ENCODE peak calls at places on chromosomes 13 and 19, in seven cellular contexts. One of them, this sample, is unnamed.

GRCh38 chr19:55242517-55242916 is 14.0 kb upstream of the TMEM86B start:
- DNase-seq in SK-N-SH: no peak
- DNase-seq in K562: no peak
- DNase-seq in H1: no peak
- DNase-seq in GM12892: no peak
- DNase-seq in HepG2: no peak
- DNase-seq in GM12878: no peak
- DNase-seq in this sample: no peak

GRCh38 chr13:88005188-88005587 is 334.0 kb downstream of the SLITRK5 start:
- DNase-seq in SK-N-SH: no peak
- DNase-seq in K562: no peak
- DNase-seq in H1: no peak
- DNase-seq in GM12892: no peak
- DNase-seq in HepG2: no peak
- DNase-seq in GM12878: no peak
- DNase-seq in this sample: no peak

GRCh38 chr13:88042489-88042888 is 371.3 kb downstream of the SLITRK5 start:
- DNase-seq in SK-N-SH: no peak
- DNase-seq in K562: no peak
- DNase-seq in H1: no peak
- DNase-seq in GM12892: no peak
- DNase-seq in HepG2: no peak
- DNase-seq in GM12878: no peak
- DNase-seq in this sample: no peak

GRCh38 chr19:39372941-39373340 is 18.0 kb downstream of the PAF1 start:
- DNase-seq in SK-N-SH: no peak
- DNase-seq in K562: no peak
- DNase-seq in H1: no peak
- DNase-seq in GM12892: no peak
- DNase-seq in HepG2: no peak
- DNase-seq in GM12878: no peak
- DNase-seq in this sample: no peak

GRCh38 chr13:113748101-113748861 is 10.7 kb upstream of the TMEM255B start:
- DNase-seq in SK-N-SH: no peak
- DNase-seq in K562: peak; percentile 45
- DNase-seq in H1: no peak
- DNase-seq in GM12892: no peak
- DNase-seq in HepG2: peak; percentile 57
- DNase-seq in GM12878: no peak
- DNase-seq in this sample: no peak

GRCh38 chr13:101869553-101869952 is 417.1 kb downstream of the ITGBL1 start:
- DNase-seq in SK-N-SH: no peak
- DNase-seq in K562: no peak
- DNase-seq in H1: no peak
- DNase-seq in GM12892: no peak
- DNase-seq in HepG2: no peak
- DNase-seq in GM12878: no peak
- DNase-seq in this sample: no peak

GRCh38 chr13:105121221-105121620 is 1414.2 kb downstream of the EFNB2 start:
- DNase-seq in SK-N-SH: no peak
- DNase-seq in K562: no peak
- DNase-seq in H1: no peak
- DNase-seq in GM12892: no peak
- DNase-seq in HepG2: no peak
- DNase-seq in GM12878: no peak
- DNase-seq in this sample: no peak

GRCh38 chr13:60754211-60754610 is 357.2 kb downstream of the TDRD3 start:
- DNase-seq in SK-N-SH: no peak
- DNase-seq in K562: no peak
- DNase-seq in H1: no peak
- DNase-seq in GM12892: no peak
- DNase-seq in HepG2: no peak
- DNase-seq in GM12878: no peak
- DNase-seq in this sample: no peak

GRCh38 chr19:51564791-51565190 is 6.3 kb upstream of the ZNF175 start:
- DNase-seq in SK-N-SH: no peak
- DNase-seq in K562: peak; percentile 27
- DNase-seq in H1: no peak
- DNase-seq in GM12892: no peak
- DNase-seq in HepG2: no peak
- DNase-seq in GM12878: no peak
- DNase-seq in this sample: no peak

GRCh38 chr19:13334801-13335481 is 171.3 kb downstream of the CACNA1A start:
- DNase-seq in SK-N-SH: no peak
- DNase-seq in K562: no peak
- DNase-seq in H1: no peak
- DNase-seq in GM12892: no peak
- DNase-seq in HepG2: no peak
- DNase-seq in GM12878: no peak
- DNase-seq in this sample: no peak

GRCh38 chr13:42758515-42758914 is 22.9 kb upstream of the FAM216B start:
- DNase-seq in SK-N-SH: no peak
- DNase-seq in K562: no peak
- DNase-seq in H1: no peak
- DNase-seq in GM12892: no peak
- DNase-seq in HepG2: peak; percentile 39
- DNase-seq in GM12878: no peak
- DNase-seq in this sample: no peak

GRCh38 chr13:25948910-25949309 is 102.9 kb downstream of the SHISA2 start:
- DNase-seq in SK-N-SH: no peak
- DNase-seq in K562: no peak
- DNase-seq in H1: no peak
- DNase-seq in GM12892: no peak
- DNase-seq in HepG2: no peak
- DNase-seq in GM12878: no peak
- DNase-seq in this sample: no peak

GRCh38 chr19:1655131-1655981 is 2.9 kb upstream of the TCF3 start:
- DNase-seq in SK-N-SH: no peak
- DNase-seq in K562: peak; percentile 51
- DNase-seq in H1: peak; percentile 45
- DNase-seq in GM12892: no peak
- DNase-seq in HepG2: no peak
- DNase-seq in GM12878: no peak
- DNase-seq in this sample: no peak

GRCh38 chr13:91162180-91162579 is 185.3 kb upstream of the MIR17HG start:
- DNase-seq in SK-N-SH: no peak
- DNase-seq in K562: no peak
- DNase-seq in H1: no peak
- DNase-seq in GM12892: no peak
- DNase-seq in HepG2: no peak
- DNase-seq in GM12878: no peak
- DNase-seq in this sample: no peak

GRCh38 chr19:17078920-17079709 is 3.5 kb downstream of the MYO9B start:
- DNase-seq in SK-N-SH: no peak
- DNase-seq in K562: no peak
- DNase-seq in H1: no peak
- DNase-seq in GM12892: no peak
- DNase-seq in HepG2: no peak
- DNase-seq in GM12878: no peak
- DNase-seq in this sample: no peak

GRCh38 chr19:16825312-16826168 is 3.7 kb upstream of the SIN3B start:
- DNase-seq in SK-N-SH: peak; percentile 33
- DNase-seq in K562: no peak
- DNase-seq in H1: peak; percentile 54
- DNase-seq in GM12892: no peak
- DNase-seq in HepG2: no peak
- DNase-seq in GM12878: no peak
- DNase-seq in this sample: no peak

GRCh38 chr13:27797228-27797624 is 4.9 kb downstream of the GSX1 start:
- DNase-seq in SK-N-SH: no peak
- DNase-seq in K562: no peak
- DNase-seq in H1: peak; percentile 80
- DNase-seq in GM12892: no peak
- DNase-seq in HepG2: no peak
- DNase-seq in GM12878: no peak
- DNase-seq in this sample: no peak

DNA sequence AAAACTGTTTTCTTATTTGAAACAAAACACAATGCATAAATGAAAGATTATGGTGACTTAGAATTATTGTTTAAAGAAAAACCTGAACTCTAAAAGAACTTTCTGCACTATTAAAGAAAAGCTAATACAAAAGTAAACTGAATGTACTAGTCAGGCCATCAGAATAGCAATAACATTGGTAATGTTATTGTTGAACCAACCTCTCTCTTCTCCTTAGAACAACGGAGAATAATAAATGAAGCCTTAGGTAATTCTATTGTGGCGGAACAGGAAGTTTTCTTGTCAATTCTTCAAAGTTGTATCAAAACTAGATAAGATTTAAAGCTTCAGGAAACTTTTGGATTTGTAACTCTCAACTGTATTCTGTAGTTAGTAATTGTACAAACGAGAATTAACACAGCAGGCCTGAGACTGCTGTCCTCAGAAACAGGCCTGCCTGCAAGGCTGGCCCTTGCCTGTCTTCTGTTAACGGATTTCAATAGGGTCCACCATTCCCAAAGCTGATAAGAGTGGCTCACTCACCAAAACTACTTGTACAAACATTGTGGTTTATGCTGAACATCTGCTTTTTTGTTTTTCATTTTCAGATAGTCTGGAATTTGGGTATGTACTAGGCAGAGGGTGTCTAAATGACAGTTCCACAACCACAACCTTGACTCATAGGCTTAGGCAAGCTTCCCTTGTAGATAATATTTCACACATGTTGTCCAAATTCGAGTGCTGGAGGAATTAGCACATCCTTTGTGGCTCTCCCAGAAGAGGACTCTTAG is 825.8 kb downstream of the GPC5 start:
- DNase-seq in SK-N-SH: no peak
- DNase-seq in K562: no peak
- DNase-seq in H1: no peak
- DNase-seq in GM12892: no peak
- DNase-seq in HepG2: no peak
- DNase-seq in GM12878: no peak
- DNase-seq in this sample: no peak
- TF ChIP-seq POLR2AphosphoS5 in SK-N-SH: peak; percentile 24
- TF ChIP-seq POLR2AphosphoS5 in K562: no peak
- TF ChIP-seq POLR2AphosphoS5 in H1: no peak
- TF ChIP-seq POLR2AphosphoS5 in GM12892: no peak
- TF ChIP-seq POLR2AphosphoS5 in HepG2: no peak
- TF ChIP-seq POLR2AphosphoS5 in GM12878: no peak
- TF ChIP-seq POLR2AphosphoS5 in this sample: no peak

DNA sequence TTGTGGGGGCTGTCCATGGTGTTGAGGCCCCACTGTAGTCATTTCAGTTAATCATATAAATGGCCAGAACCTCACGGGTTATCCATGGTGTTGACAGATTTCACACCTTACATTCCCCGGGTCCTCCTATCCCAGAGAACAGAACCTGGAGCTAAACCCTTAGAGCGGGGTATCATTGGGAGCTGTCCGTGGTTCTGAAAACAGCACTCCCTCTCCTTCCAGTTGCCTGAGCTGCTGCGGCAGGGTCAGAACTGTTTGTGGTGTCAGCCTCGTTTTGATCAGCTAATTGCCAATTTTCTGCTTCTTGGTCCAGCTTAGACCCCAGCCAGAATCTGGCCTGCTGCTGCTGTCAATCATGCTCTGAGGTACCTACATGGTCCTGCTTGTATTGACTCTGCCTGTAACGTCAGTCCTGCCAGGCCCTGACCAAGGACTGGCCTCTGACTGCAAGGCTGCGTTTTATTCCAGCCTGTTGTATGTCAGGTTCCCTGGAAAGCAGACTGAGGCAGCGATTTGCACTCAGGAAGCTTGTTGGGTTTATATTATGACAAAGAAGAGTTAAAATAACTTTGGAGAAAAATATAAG is 55.8 kb upstream of the KCTD15 start:
- DNase-seq in SK-N-SH: no peak
- DNase-seq in K562: peak; percentile 70
- DNase-seq in H1: peak; percentile 84
- DNase-seq in GM12892: no peak
- DNase-seq in HepG2: peak; percentile 31
- DNase-seq in GM12878: no peak
- DNase-seq in this sample: no peak
- TF ChIP-seq TAF1 in SK-N-SH: no peak
- TF ChIP-seq TAF1 in K562: no peak
- TF ChIP-seq TAF1 in H1: no peak
- TF ChIP-seq TAF1 in GM12892: no peak
- TF ChIP-seq TAF1 in HepG2: no peak
- TF ChIP-seq TAF1 in GM12878: no peak
- TF ChIP-seq TAF1 in this sample: no peak

GRCh38 chr19:54192972-54193371 is 1.9 kb downstream of the TSEN34 start:
- DNase-seq in SK-N-SH: no peak
- DNase-seq in K562: peak; percentile 8
- DNase-seq in H1: no peak
- DNase-seq in GM12892: no peak
- DNase-seq in HepG2: no peak
- DNase-seq in GM12878: no peak
- DNase-seq in this sample: no peak
- TF ChIP-seq POLR2AphosphoS5 in SK-N-SH: no peak
- TF ChIP-seq POLR2AphosphoS5 in K562: no peak
- TF ChIP-seq POLR2AphosphoS5 in H1: no peak
- TF ChIP-seq POLR2AphosphoS5 in GM12892: no peak
- TF ChIP-seq POLR2AphosphoS5 in HepG2: no peak
- TF ChIP-seq POLR2AphosphoS5 in GM12878: no peak
- TF ChIP-seq POLR2AphosphoS5 in this sample: no peak

GRCh38 chr13:41229356-41229755 is 34.0 kb downstream of the MTRF1 start:
- DNase-seq in SK-N-SH: no peak
- DNase-seq in K562: no peak
- DNase-seq in H1: no peak
- DNase-seq in GM12892: no peak
- DNase-seq in HepG2: no peak
- DNase-seq in GM12878: no peak
- DNase-seq in this sample: no peak

GRCh38 chr13:41222259-41222852 is 28.0 kb upstream of the KBTBD7 start:
- DNase-seq in SK-N-SH: peak; percentile 62
- DNase-seq in K562: peak; percentile 55
- DNase-seq in H1: peak; percentile 62
- DNase-seq in GM12892: peak; percentile 27
- DNase-seq in HepG2: peak; percentile 50
- DNase-seq in GM12878: peak; percentile 34
- DNase-seq in this sample: peak; percentile 32

DNA sequence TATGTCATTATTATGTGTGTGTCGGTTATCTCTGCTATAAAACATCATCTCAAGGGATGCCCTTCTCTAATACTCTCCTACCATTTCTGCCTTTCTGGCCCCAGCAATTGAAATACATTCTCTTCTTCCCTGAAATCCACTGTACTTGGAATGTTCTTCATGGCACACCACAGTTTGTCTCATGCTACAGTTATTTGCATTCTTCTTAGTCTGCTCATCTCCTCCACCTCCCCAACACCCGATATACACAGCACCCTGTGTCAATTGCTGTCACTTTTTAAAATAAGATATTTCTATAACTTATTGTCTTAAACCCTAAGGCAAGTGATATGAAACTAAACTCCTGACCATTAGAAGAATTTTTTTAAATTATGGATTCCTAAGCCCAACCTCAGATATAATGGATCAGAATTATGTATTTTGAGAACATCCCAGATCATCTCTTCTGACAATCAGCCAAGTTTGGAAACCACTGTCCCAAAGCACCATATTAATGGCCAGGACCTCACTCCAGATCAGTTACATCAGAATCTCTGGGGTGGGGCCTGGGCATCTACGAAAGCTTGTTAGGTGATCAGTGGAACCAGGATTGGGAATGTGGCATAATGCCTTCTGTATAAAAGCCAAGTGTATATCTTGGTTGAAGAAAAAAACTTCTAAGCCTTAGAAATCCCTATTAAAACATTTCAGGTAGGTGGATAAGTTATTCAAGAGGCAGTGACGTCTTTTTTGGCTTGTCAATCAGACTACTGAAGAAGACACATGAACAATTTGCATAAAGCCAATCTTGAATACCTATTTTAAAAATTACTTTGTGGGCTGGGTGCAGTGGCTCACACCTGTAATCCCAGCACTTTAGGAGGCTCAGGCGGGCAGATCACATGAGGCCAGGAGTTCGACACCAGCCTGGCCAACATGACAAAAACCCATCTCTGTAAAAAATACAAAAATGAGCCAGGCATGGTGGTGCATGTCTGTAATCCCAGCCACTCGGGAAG is 30.0 kb upstream of the KBTBD7 start:
- DNase-seq in SK-N-SH: no peak
- DNase-seq in K562: no peak
- DNase-seq in H1: no peak
- DNase-seq in GM12892: no peak
- DNase-seq in HepG2: no peak
- DNase-seq in GM12878: no peak
- DNase-seq in this sample: no peak
- TF ChIP-seq TAF1 in SK-N-SH: no peak
- TF ChIP-seq TAF1 in K562: no peak
- TF ChIP-seq TAF1 in H1: no peak
- TF ChIP-seq TAF1 in GM12892: no peak
- TF ChIP-seq TAF1 in HepG2: no peak
- TF ChIP-seq TAF1 in GM12878: no peak
- TF ChIP-seq TAF1 in this sample: no peak